ENCODE peak calls at places on chromosomes 7 and 10, in six cellular contexts. N, I, M, H, W and G are unnamed samples.

GRCh38 chr7:1411414-1411813 is 47.9 kb downstream of the MICALL2 start:
- DNase-seq in N (no peak), I (peak), M (no peak), H (no peak), W (no peak), G (no peak)

GRCh38 chr10:103660364-103661197 is 167.1 kb downstream of the NEURL1 start:
- DNase-seq in N (no peak), I (no peak), M (no peak), H (no peak), W (peak), G (no peak)

GRCh38 chr7:20219446-20220292 is 2.5 kb upstream of the MACC1 start:
- DNase-seq in N (no peak), I (no peak), M (peak), H (no peak), W (peak), G (peak)

GRCh38 chr7:36448781-36449379 is 59.2 kb downstream of the ANLN start:
- DNase-seq in N (no peak), I (no peak), M (no peak), H (no peak), W (peak), G (no peak)

GRCh38 chr7:92461027-92462003 is 14.0 kb downstream of the GATAD1 start:
- DNase-seq in N (no peak), I (peak), M (peak), H (peak), W (peak), G (peak)

GRCh38 chr7:135164357-135165021 is 6.0 kb downstream of the CYREN start:
- DNase-seq in N (no peak), I (peak), M (peak), H (no peak), W (no peak), G (peak)

GRCh38 chr7:128904381-128905197 is 5.9 kb downstream of the KCP start:
- DNase-seq in N (no peak), I (peak), M (peak), H (peak), W (peak), G (peak)

GRCh38 chr7:34277016-34277800 is 371.9 kb downstream of the BMPER start:
- DNase-seq in N (no peak), I (no peak), M (no peak), H (no peak), W (no peak), G (no peak)

GRCh38 chr7:143934526-143935340 is at the start of gene OR2F2:
- DNase-seq in N (no peak), I (no peak), M (no peak), H (no peak), W (peak), G (peak)

GRCh38 chr7:158000160-158000559 is 587.5 kb downstream of the PTPRN2 start:
- DNase-seq in N (no peak), I (no peak), M (no peak), H (peak), W (no peak), G (no peak)

GRCh38 chr7:98034044-98035035 is 44.3 kb upstream of the OCM2 start:
- DNase-seq in N (no peak), I (peak), M (no peak), H (no peak), W (no peak), G (no peak)

GRCh38 chr7:157037635-157038034 is 27.2 kb upstream of the MNX1 start:
- DNase-seq in N (no peak), I (no peak), M (no peak), H (no peak), W (no peak), G (no peak)

GRCh38 chr10:111267673-111268072 is 190.8 kb downstream of the ADRA2A start:
- DNase-seq in N (no peak), I (no peak), M (no peak), H (no peak), W (no peak), G (no peak)

GRCh38 chr7:90816511-90817142 is 220.5 kb downstream of the CDK14 start:
- DNase-seq in N (no peak), I (peak), M (no peak), H (peak), W (peak), G (no peak)

GRCh38 chr10:119542357-119542989 is at the start of gene RGS10:
- DNase-seq in N (no peak), I (peak), M (peak), H (peak), W (no peak), G (peak)

GRCh38 chr7:145848691-145849090 is 267.9 kb upstream of the CNTNAP2 start:
- DNase-seq in N (no peak), I (peak), M (peak), H (no peak), W (no peak), G (peak)

GRCh38 chr7:93119191-93119905 is 1.6 kb upstream of the SAMD9 start:
- DNase-seq in N (no peak), I (no peak), M (no peak), H (no peak), W (no peak), G (no peak)

GRCh38 chr10:34538291-34538829 is 276.7 kb downstream of the PARD3 start:
- DNase-seq in N (no peak), I (no peak), M (no peak), H (no peak), W (no peak), G (peak)

GRCh38 chr10:103512591-103513382 is 19.3 kb downstream of the NEURL1 start:
- DNase-seq in N (no peak), I (peak), M (no peak), H (no peak), W (peak), G (no peak)

GRCh38 chr10:97001183-97001991 is 169.3 kb downstream of the LCOR start:
- DNase-seq in N (no peak), I (no peak), M (no peak), H (no peak), W (no peak), G (no peak)

GRCh38 chr10:132648072-132648855 is 110.7 kb downstream of the INPP5A start:
- DNase-seq in N (no peak), I (no peak), M (no peak), H (no peak), W (no peak), G (no peak)

GRCh38 chr7:32479574-32480200 is 10.5 kb downstream of the LSM5 start:
- DNase-seq in N (no peak), I (peak), M (peak), H (peak), W (peak), G (peak)

GRCh38 chr10:3987142-3987974 is 202.3 kb upstream of the KLF6 start:
- DNase-seq in N (no peak), I (peak), M (no peak), H (no peak), W (no peak), G (no peak)

GRCh38 chr7:136348542-136348941 is 371.4 kb upstream of the MTPN start:
- DNase-seq in N (no peak), I (no peak), M (no peak), H (no peak), W (no peak), G (no peak)

GRCh38 chr10:84499846-84500245 is 171.5 kb downstream of the CCSER2 start:
- DNase-seq in N (no peak), I (peak), M (no peak), H (no peak), W (no peak), G (no peak)

GRCh38 chr10:117476716-117477115 is 65.8 kb upstream of the EMX2 start:
- DNase-seq in N (no peak), I (no peak), M (no peak), H (no peak), W (no peak), G (no peak)

GRCh38 chr10:117476281-117476680 is 66.3 kb upstream of the EMX2 start:
- DNase-seq in N (no peak), I (no peak), M (no peak), H (no peak), W (no peak), G (no peak)

GRCh38 chr10:117480097-117480496 is 62.4 kb upstream of the EMX2 start:
- DNase-seq in N (no peak), I (no peak), M (no peak), H (no peak), W (no peak), G (peak)

GRCh38 chr10:117477241-117477947 is 65.2 kb upstream of the EMX2 start:
- DNase-seq in N (no peak), I (no peak), M (no peak), H (no peak), W (no peak), G (no peak)

DNA sequence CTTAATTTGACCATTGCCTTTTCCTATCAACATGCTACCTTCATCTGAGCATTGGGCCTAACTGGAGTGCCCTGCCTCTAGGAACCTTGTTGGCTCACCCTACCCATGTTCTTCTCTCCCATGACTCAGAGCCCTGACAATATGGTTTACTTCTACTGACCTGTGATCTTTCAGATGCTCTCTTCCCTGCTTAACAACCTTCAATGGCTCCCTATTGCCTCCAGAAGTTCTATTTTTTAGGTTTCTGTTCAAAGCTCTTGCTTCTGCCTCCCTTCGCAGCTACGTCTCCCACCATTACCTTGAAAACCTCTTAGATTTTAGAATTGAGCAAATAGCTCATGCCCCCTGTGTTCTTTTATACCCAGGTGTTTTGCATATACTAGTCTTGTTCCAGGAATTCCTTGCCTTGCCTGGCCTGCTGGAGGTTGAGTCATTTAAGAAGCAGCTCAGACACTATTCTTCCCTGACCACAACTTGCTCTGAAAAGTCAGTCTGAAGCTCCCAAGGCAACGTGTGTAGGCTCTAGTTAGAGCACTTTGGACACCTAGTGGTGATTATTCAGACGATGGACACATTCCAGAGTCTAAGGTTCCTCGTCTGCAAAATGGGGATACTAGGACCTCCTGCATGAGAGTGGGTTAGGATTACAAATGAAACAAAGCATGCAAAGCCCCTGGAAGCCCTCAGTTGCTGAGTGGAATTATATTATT is 64.4 kb upstream of the EMX2 start:
- DNase-seq in N (no peak), I (no peak), M (peak), H (peak), W (no peak), G (peak)
- TF ChIP-seq JUND in N (no peak), I (no peak), M (no peak), H (no peak), W (no peak), G (no peak)

GRCh38 chr7:106488465-106488864 is 172.5 kb downstream of the CCDC71L start:
- DNase-seq in N (no peak), I (no peak), M (no peak), H (no peak), W (no peak), G (no peak)
- TF ChIP-seq JUND in N (no peak), I (no peak), M (no peak), H (no peak), W (no peak), G (no peak)

GRCh38 chr7:16804674-16805439 is at the start of gene AGR2:
- DNase-seq in N (no peak), I (no peak), M (no peak), H (no peak), W (no peak), G (no peak)
- TF ChIP-seq JUND in N (no peak), I (no peak), M (no peak), H (no peak), W (no peak), G (peak)

GRCh38 chr7:147779949-147780348 is 810.6 kb upstream of the C7orf33 start:
- DNase-seq in N (no peak), I (no peak), M (no peak), H (no peak), W (no peak), G (no peak)

GRCh38 chr7:147774461-147774860 is 816.1 kb upstream of the C7orf33 start:
- DNase-seq in N (no peak), I (no peak), M (no peak), H (no peak), W (no peak), G (no peak)

GRCh38 chr7:147771344-147771743 is 819.2 kb upstream of the C7orf33 start:
- DNase-seq in N (no peak), I (no peak), M (no peak), H (no peak), W (no peak), G (no peak)

DNA sequence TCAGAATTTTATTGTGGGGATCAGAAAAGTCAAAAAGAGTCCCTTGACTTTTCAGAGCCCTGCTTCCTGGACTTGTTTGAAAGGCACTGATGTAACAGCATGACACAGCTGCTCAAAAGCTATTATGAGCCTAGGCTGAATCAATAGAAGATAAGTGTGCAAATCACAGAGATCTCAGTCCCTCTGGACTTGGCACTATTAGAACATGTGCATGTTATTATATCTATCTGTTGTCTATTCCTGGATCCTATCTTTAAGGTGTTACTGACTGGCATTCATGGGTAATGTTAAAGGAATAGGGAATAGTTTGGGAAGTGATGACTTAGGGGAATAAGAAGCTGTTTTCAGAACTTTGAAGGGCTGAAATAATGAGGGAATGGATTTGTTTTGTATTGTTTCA is 815.0 kb upstream of the C7orf33 start:
- DNase-seq in N (no peak), I (peak), M (no peak), H (no peak), W (no peak), G (no peak)
- TF ChIP-seq JUND in N (no peak), I (no peak), M (no peak), H (no peak), W (no peak), G (no peak)

DNA sequence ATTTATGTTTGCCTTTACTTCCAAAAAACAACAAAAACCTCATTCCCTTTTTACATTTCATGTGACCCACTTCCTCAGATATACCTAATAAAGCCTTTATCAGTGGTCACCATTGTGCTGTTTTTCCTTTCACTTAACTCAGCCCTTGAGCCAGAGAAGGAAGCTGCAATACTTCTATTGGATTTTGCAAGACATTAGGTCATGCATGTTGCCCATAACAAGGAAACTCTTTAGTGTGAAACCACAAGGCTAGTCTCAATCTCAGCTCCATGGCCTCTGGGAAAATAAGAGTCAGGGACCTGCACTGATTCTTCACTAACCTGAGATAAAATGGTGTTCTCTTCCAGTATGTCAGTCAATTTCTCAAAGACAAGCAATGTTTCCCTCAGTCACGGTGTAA is 27.8 kb downstream of the STEAP4 start:
- DNase-seq in N (no peak), I (no peak), M (no peak), H (no peak), W (no peak), G (peak)
- TF ChIP-seq JUND in N (no peak), I (no peak), M (no peak), H (no peak), W (no peak), G (no peak)

DNA sequence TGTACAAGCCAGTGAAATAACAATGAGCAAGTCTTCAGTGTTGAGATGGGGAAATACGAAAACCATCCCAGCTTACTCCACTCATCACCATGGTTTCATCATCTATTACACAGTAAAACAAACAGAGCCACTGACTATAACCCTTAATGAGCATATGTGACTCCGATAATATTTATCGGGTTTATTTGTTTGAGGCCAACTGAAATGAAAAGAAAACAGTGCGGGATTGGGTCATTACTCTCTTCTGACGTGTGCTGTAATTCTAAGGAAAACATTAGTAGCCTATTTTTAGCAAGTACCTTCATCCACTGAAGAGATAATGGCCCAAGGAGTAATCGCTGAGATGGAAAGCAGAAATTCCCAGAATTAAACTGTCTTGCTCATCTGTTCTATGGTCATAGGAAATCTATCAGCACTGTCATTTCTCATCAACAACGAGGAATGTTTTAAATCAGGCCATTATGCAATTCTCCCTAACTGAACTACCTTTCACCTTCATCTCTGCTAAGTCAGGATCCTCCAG is 716.5 kb downstream of the INHBA start:
- DNase-seq in N (no peak), I (no peak), M (no peak), H (no peak), W (no peak), G (no peak)
- TF ChIP-seq JUND in N (no peak), I (no peak), M (no peak), H (no peak), W (no peak), G (no peak)